ENCODE peak calls at places on chromosomes 12 and 14, in seven cellular contexts. J, X, F, V, L, A and C are unnamed samples.

GRCh38 chr14:73393375-73393774 is 65.0 kb downstream of the NUMB start:
- DNase-seq in F (peak), J (no peak), L (no peak), A (no peak), V (no peak), X (no peak), C (peak)

GRCh38 chr12:99522456-99522855 is 125.1 kb upstream of the GARIN6 start:
- DNase-seq in A (no peak), X (no peak), V (no peak), J (no peak), F (no peak), L (no peak), C (peak)

GRCh38 chr12:10618338-10618987 is 5.1 kb upstream of the MAGOHB start:
- DNase-seq in V (no peak), J (no peak), X (no peak), L (no peak), A (peak), F (peak), C (peak)

GRCh38 chr12:68227356-68227755 is 1.7 kb upstream of the IL26 start:
- DNase-seq in F (no peak), V (no peak), L (no peak), A (no peak), X (no peak), J (no peak), C (no peak)

GRCh38 chr14:91225025-91225424 is 19.5 kb downstream of the GPR68 start:
- DNase-seq in L (no peak), X (no peak), V (no peak), A (peak), F (peak), J (no peak), C (peak)

GRCh38 chr12:44835641-44836379 is 40.3 kb downstream of the NELL2 start:
- DNase-seq in F (peak), X (no peak), J (no peak), A (peak), L (no peak), V (no peak), C (no peak)

GRCh38 chr12:131239384-131240094 is 285.8 kb downstream of the ADGRD1 start:
- DNase-seq in X (no peak), A (no peak), L (no peak), J (no peak), V (no peak), F (no peak), C (no peak)

GRCh38 chr12:18358930-18359329 is 97.6 kb downstream of the PIK3C2G start:
- DNase-seq in V (no peak), J (no peak), A (no peak), F (no peak), X (no peak), L (no peak), C (no peak)

GRCh38 chr14:66152269-66152668 is 333.9 kb upstream of the CCDC196 start:
- DNase-seq in V (no peak), L (no peak), F (no peak), A (no peak), X (no peak), J (no peak), C (no peak)

GRCh38 chr12:131736807-131737484 is 26.1 kb downstream of the SFSWAP start:
- DNase-seq in F (peak), L (no peak), V (no peak), X (no peak), A (peak), J (no peak), C (peak)

GRCh38 chr12:62917066-62917465 is 17.9 kb downstream of the PPM1H start:
- DNase-seq in A (no peak), X (no peak), L (no peak), V (no peak), F (no peak), J (no peak), C (no peak)

GRCh38 chr14:102768223-102769048 is 8.8 kb upstream of the TRAF3 start:
- DNase-seq in X (peak), L (peak), V (no peak), J (no peak), A (no peak), F (no peak), C (no peak)

GRCh38 chr12:88993655-88994054 is 358.6 kb downstream of the DUSP6 start:
- DNase-seq in A (peak), J (no peak), X (no peak), F (peak), L (no peak), V (no peak), C (peak)

GRCh38 chr12:21615441-21615840 is 10.8 kb upstream of the GYS2 start:
- DNase-seq in V (no peak), F (peak), J (no peak), L (no peak), X (no peak), A (no peak), C (peak)

GRCh38 chr14:101783260-101784016 is 21.9 kb downstream of the PPP2R5C start:
- DNase-seq in F (no peak), J (no peak), A (no peak), L (peak), X (no peak), V (no peak), C (no peak)

GRCh38 chr14:48616941-48617340 is 941.5 kb upstream of the MDGA2 start:
- DNase-seq in A (no peak), X (no peak), J (no peak), V (no peak), F (no peak), L (no peak), C (no peak)

DNA sequence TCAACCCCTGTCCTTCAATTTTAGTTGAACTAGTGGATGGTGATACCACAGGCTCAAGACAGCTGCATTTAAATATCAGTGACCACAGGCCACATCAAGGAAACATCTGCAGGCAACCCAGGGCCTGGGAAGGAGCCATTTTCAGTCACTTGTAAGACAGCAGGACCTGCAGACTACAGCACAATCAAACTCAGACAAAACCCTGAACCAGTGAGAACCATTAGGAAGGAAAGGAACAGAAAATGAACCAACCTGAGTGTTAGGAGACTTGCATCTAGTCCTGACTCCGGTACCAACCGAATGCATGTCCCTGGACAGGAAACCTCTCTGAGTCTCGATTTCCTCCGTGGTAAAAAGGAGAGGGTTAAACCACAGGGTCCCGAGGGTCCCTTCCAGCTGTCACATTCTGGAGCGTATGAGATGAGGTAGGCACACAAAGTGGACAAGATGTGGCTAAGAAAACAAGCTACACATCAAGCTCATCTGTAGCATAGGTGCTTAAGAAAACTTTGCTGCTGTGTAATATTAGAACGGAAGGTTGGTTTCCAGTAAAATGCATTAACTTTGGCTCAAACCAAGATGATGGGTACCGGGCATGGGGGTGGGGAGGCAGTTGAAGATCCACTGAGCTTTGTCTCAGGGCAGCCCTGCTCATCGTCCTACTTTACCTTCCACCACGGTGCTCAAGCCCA is 1.6 kb upstream of the CDKN1B start:
- DNase-seq in V (peak), J (no peak), F (peak), X (no peak), L (no peak), A (no peak), C (peak)
- H3K4me3 ChIP-seq in V (peak), J (peak), F (peak), X (no peak), L (no peak), A (peak), C (no peak)

DNA sequence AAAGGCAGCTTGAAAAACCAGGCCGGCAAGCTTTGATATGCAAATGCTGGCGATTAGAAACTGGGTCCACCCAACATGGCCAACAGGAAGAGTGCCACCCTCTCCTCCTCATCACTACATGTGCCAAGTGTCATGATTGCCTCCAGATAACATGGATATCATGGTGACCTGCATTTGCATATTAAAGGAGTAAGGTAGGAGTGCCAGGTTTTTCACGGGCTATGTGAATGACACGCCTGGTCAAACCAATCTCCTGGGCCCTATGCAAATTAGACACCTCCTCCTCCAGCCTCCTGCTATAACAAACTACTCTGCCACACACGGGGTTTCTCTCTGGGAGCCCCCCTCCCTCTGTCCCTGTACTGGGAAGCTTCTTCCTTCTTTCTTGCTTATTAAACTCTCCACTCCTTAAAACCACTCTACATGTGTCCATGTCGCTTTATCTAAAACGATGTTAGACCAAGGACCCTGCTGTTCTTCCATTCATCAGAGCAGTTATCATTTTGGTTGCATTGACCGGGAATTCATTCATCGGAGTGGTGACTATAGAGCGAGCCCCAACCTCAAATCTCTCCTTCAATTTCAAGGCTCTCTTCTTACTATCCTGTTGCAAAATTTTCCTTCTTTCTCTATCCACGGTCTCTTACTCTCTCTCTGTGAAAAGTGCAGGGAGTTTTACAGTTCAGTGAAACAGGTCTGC is 27.5 kb downstream of the APOBEC1 start:
- DNase-seq in V (no peak), X (no peak), A (no peak), J (no peak), F (no peak), L (no peak), C (no peak)
- H3K4me3 ChIP-seq in V (no peak), X (no peak), A (no peak), J (no peak), F (no peak), L (no peak), C (peak)

GRCh38 chr12:27504506-27504905 is 19.5 kb upstream of the PPFIBP1 start:
- DNase-seq in A (no peak), J (no peak), F (peak), L (peak), X (no peak), V (no peak), C (no peak)
- H3K4me3 ChIP-seq in A (no peak), J (no peak), F (peak), L (no peak), X (no peak), V (no peak), C (no peak)

GRCh38 chr12:112393328-112393727 is 11.1 kb upstream of the HECTD4 start:
- DNase-seq in F (no peak), A (no peak), L (no peak), V (no peak), J (no peak), X (no peak), C (no peak)
- H3K4me3 ChIP-seq in F (no peak), A (no peak), L (no peak), V (no peak), J (no peak), X (no peak), C (no peak)

GRCh38 chr12:77062396-77062795 is 3.0 kb downstream of the E2F7 start:
- DNase-seq in V (no peak), F (no peak), X (no peak), L (no peak), J (no peak), A (no peak), C (no peak)
- H3K4me3 ChIP-seq in V (no peak), F (no peak), X (peak), L (no peak), J (peak), A (no peak), C (peak)

GRCh38 chr12:75790219-75790618 is 241.4 kb downstream of the PHLDA1 start:
- DNase-seq in L (no peak), A (peak), F (peak), V (no peak), J (no peak), X (no peak), C (peak)

GRCh38 chr12:75798527-75798926 is 233.0 kb downstream of the PHLDA1 start:
- DNase-seq in L (no peak), J (no peak), A (no peak), V (no peak), F (no peak), X (no peak), C (no peak)

GRCh38 chr12:75795125-75795524 is 236.5 kb downstream of the PHLDA1 start:
- DNase-seq in X (no peak), V (no peak), A (no peak), J (no peak), F (no peak), L (no peak), C (no peak)

DNA sequence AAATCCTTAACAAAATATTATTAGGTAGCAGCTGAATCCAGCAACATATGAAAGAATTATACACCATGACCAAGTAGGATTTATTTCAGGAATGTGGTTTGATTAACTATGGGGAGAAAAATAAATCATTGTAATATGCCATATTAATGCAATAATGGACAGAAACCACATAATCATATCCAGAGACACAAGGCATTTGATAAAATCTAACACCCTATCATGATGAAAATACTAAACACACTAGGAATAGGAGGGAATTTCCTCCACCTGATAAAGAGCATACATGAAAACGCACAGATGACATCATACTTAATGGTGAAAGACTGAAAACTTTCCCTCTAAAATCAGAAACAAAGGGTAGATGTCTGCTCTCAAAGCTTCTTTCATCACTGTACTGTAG is 238.9 kb downstream of the PHLDA1 start:
- DNase-seq in J (no peak), V (no peak), X (no peak), F (no peak), A (peak), L (no peak), C (no peak)
- H3K4me3 ChIP-seq in J (no peak), V (no peak), X (no peak), F (no peak), A (no peak), L (no peak), C (no peak)

GRCh38 chr12:53049582-53050318 is at the start of gene TNS2:
- DNase-seq in V (no peak), F (peak), J (peak), L (peak), X (peak), A (no peak), C (peak)

GRCh38 chr12:53051058-53051880 is 1.4 kb downstream of the TNS2 start:
- DNase-seq in J (peak), A (no peak), L (peak), V (no peak), X (peak), F (peak), C (no peak)

GRCh38 chr12:53051881-53052412 is 2.1 kb downstream of the TNS2 start:
- DNase-seq in L (no peak), J (no peak), A (no peak), X (no peak), F (no peak), V (no peak), C (no peak)

GRCh38 chr12:53048780-53049401 is 974 bp upstream of the TNS2 start:
- DNase-seq in V (no peak), J (peak), A (no peak), L (peak), F (peak), X (peak), C (no peak)

GRCh38 chr12:53050426-53051057 is 677 bp downstream of the TNS2 start:
- DNase-seq in X (no peak), F (no peak), V (no peak), L (peak), A (no peak), J (no peak), C (no peak)
- H3K4me3 ChIP-seq in X (peak), F (peak), V (no peak), L (peak), A (no peak), J (peak), C (peak)